ENCODE peak calls at places on chromosomes 7 and 10, in five cellular contexts. J, F, V, E and T are unnamed samples.

GRCh38 chr7:29457141-29457561 is 106.5 kb upstream of the PRR15 start:
- DNase-seq in J (no peak), F (no peak), V (no peak), E (no peak), T (no peak)

GRCh38 chr10:1289591-1289990 is 233.4 kb downstream of the WDR37 start:
- DNase-seq in F (no peak), J (no peak), E (no peak), V (no peak), T (no peak)

GRCh38 chr7:103293526-103293925 is 3.7 kb upstream of the PMPCB start:
- DNase-seq in F (no peak), V (no peak), J (no peak), E (no peak), T (no peak)

GRCh38 chr10:98956576-98957260 is 278.9 kb downstream of the HPSE2 start:
- DNase-seq in V (no peak), F (no peak), E (no peak), J (no peak), T (peak)

GRCh38 chr10:128660726-128661125 is 534.5 kb upstream of the MKI67 start:
- DNase-seq in E (no peak), F (no peak), V (no peak), J (no peak), T (no peak)

GRCh38 chr10:100248820-100249219 is 18.6 kb downstream of the CWF19L1 start:
- DNase-seq in E (no peak), J (no peak), F (no peak), V (no peak), T (no peak)

GRCh38 chr7:70294512-70294911 is 696.2 kb downstream of the AUTS2 start:
- DNase-seq in F (no peak), V (no peak), J (no peak), E (no peak), T (no peak)

GRCh38 chr7:108335264-108335918 is 120.8 kb downstream of the NRCAM start:
- DNase-seq in E (no peak), F (no peak), J (no peak), V (no peak), T (no peak)

GRCh38 chr10:2813277-2813676 is 254.1 kb upstream of the PFKP start:
- DNase-seq in E (no peak), J (no peak), V (no peak), F (no peak), T (no peak)

GRCh38 chr7:150971242-150972048 is 6.7 kb downstream of the KCNH2 start:
- DNase-seq in F (no peak), J (no peak), V (no peak), E (no peak), T (no peak)

GRCh38 chr7:157253850-157254249 is 83.0 kb upstream of the DNAJB6 start:
- DNase-seq in E (no peak), F (no peak), V (no peak), J (peak), T (no peak)

GRCh38 chr10:129341131-129341530 is 125.9 kb upstream of the MGMT start:
- DNase-seq in F (no peak), J (no peak), E (no peak), V (no peak), T (no peak)

GRCh38 chr7:97595439-97595838 is 136.4 kb upstream of the TAC1 start:
- DNase-seq in E (no peak), J (no peak), V (no peak), F (no peak), T (no peak)

DNA sequence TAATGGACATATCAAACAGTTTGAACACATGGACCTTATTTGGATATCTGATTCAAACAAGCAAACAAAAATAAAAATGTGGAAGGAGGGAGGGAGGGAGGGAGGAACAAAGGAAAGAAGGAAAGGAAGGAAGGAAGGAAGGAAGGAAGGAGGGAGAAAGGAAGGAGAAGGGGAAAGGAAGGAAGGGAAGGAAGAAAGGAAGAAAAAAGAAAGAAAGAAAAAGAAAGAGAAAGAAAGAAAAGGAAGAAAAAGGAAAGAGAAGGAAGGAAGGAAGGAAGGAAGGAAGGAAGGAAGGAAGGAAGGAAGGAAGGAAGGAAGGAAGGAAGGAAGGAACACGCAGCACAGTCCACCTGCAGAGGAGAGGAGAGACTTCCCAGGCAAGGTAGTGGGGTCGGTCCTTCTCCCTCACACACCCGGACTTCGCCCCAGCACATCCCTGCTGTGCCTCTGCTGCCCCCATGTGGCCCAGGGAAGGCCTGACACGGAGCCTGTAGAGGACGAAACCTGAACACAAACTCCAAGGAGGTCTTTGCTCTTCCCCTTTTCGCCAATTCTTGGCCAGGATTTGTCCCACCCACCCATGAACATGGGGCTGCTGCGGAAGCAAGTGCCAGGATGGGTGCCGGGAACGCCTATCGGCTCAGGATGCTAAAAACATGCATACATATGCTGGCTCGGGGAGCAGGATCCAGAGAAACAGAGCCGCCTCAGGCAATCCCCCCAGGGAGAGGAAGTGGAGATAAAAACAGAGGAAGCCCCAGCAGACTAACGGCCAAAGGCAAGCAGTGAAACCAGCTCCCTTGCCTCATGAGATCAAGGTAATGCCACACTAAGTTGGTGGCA is 52.3 kb upstream of the DGKI start:
- DNase-seq in V (peak), J (peak), E (peak), F (no peak), T (peak)
- H3K4me3 ChIP-seq in V (no peak), J (no peak), E (no peak), F (no peak), T (no peak)

GRCh38 chr7:1811850-1812692 is 142.0 kb downstream of the ELFN1 start:
- DNase-seq in J (no peak), E (no peak), F (no peak), V (no peak), T (no peak)
- TF ChIP-seq CTCF in J (no peak), E (no peak), F (peak), V (peak), T (no peak)

DNA sequence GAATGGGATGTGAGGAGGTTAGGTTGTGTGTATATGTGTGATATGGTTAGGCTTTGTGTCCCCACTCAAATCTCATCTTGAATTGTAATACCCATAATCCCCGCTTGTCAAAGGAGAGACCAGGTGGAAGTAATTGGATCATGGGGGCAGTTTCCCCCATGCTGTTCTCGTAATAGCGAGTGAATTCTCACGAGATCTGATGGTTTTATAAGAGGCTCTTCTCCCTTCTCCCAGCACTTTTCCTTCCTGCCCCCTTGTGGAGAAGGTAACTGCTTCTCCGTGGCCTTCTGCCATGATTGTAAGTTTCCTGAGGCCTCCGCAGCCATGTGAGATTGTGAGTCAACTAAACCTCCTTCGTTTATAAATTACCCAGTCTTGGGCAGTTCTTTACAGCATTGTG is 47.3 kb downstream of the NPVF start:
- DNase-seq in E (no peak), F (no peak), J (no peak), V (no peak), T (no peak)
- H3K4me3 ChIP-seq in E (no peak), F (no peak), J (peak), V (no peak), T (peak)

GRCh38 chr7:38748056-38748610 is 117.0 kb upstream of the AMPH start:
- DNase-seq in F (no peak), J (no peak), V (no peak), E (no peak), T (peak)
- TF ChIP-seq CTCF in F (peak), J (no peak), V (no peak), E (peak), T (peak)

DNA sequence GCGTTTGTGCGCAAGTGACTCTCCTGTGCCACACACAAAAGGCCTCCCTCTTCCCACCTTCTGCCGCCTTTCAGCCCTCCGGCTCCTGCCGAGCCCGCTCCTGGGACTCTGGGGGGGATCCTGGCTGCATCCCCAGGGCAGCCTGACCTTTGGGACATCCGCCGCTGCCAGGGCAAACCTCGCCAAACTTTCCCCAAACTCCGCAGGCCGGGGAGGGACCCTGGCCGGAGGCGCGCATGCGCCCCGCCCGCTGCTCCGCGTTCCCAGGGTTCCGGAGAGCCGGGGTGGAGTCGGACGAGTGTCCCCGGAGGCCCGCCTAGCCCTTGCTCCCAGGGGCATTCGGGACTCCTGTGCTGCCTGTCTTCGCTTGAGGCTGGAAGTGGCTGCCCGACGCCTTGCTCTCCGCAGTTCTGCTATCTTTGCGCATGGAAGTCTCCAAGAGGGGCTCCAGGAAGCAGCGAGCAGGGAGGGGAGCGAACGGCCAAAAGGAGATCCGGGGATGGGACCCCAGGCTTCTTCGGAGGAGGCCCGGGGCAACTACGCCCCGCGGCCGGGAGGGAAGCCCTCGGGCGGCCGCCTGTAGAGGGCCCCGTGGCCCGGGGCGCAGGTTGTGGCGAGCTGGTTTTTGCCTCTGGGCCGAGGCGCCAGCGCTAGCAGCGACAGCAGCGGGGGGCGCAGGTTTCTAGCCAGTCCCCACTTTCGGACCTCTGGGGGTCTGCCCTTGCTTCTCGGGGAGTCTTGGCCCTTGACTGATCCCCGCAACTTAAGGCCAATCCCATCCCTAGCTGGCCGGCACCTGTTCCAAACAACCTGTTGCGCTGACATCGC is 7.0 kb downstream of the PTF1A start:
- DNase-seq in E (no peak), F (no peak), V (no peak), J (no peak), T (no peak)
- H3K4me3 ChIP-seq in E (no peak), F (no peak), V (no peak), J (no peak), T (no peak)

DNA sequence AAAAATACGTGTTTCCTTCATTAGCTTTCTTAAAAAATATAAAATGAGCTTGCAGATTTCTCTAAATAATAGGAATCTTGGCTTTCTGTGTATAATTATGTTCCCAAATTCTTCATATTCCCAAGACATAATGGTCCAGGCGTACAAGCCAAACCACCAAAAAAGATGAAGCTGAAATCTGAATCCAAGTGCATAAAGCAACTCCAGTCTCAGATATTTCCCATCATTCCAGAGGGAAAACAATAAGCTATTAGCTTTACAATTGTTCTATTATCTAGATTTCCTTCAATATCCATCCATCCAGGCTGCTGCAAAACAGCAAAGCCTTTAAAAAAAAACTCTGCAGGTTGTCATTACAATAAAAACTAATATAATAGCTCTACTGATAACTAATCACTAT is 108.8 kb upstream of the ASAH2 start:
- DNase-seq in E (no peak), V (no peak), F (no peak), J (no peak), T (no peak)
- TF ChIP-seq CTCF in E (no peak), V (no peak), F (no peak), J (no peak), T (no peak)

DNA sequence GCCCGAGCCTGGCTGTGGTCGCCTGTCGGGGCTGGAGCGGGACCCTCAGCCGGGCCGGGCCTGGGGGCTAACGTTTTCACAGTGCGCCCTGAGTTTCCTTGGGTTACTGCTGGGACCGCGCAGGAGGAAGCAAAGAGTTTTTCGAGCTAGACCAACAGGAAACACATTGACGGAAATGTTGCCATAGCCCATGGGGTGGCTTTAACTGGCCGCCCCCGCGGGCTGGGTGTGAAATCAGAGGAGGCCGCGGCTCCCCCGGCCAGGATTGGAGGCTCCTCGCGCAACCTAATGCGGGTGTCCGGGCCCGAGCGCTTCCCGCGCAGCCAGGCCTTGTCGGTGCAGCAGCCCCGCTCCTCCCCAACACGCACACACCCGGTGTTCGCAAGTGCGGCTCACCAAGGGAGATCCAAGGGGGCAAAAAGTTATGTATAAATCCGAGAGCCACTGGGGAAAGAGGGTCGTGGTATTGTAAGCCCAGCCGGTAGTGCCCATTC is 1.9 kb downstream of the HHEX start:
- DNase-seq in V (peak), F (no peak), J (peak), E (no peak), T (no peak)
- H3K4me3 ChIP-seq in V (peak), F (no peak), J (peak), E (no peak), T (no peak)